ENCODE peak calls at places on chromosomes 5 and 9, in seven cellular contexts. C is GM12878, B is transverse colon, P is suprapubic skin, Q is sigmoid colon, N is H1, U is A549. Y is an unnamed sample.

GRCh38 chr9:136576269-136576626 is 30.4 kb upstream of the NOTCH1 start:
- DNase-seq in B (no peak), C (no peak), Q (peak; percentile 88), U (peak; percentile 66), P (no peak), N (no peak), Y (no peak)

GRCh38 chr9:33814816-33815215 is 2.1 kb upstream of the UBE2R2 start:
- DNase-seq in B (no peak), P (no peak), C (no peak), U (no peak), Q (no peak), N (no peak), Y (no peak)

GRCh38 chr5:14188778-14189177 is 45.6 kb downstream of the TRIO start:
- DNase-seq in Q (no peak), P (no peak), C (no peak), N (no peak), B (no peak), U (no peak), Y (no peak)

GRCh38 chr5:149959406-149960236 is 937 bp upstream of the SLC26A2 start:
- DNase-seq in N (peak; percentile 52), B (no peak), P (no peak), C (peak; percentile 43), U (peak; percentile 84), Q (no peak), Y (no peak)

GRCh38 chr9:4180907-4181605 is 118.8 kb downstream of the GLIS3 start:
- DNase-seq in C (no peak), N (no peak), U (no peak), P (no peak), B (no peak), Q (no peak), Y (no peak)

GRCh38 chr9:130042931-130043653 is at the start of gene FNBP1:
- DNase-seq in B (peak; percentile 84), U (peak; percentile 83), N (peak; percentile 85), P (peak; percentile 89), C (no peak), Q (peak; percentile 92), Y (peak; percentile 81)

GRCh38 chr5:141779642-141780041 is 97.6 kb upstream of the ARAP3 start:
- DNase-seq in Q (peak; percentile 76), C (no peak), P (no peak), U (no peak), N (no peak), B (no peak), Y (no peak)

GRCh38 chr9:114240647-114241558 is 82.0 kb upstream of the ORM1 start:
- DNase-seq in N (no peak), P (no peak), C (no peak), B (no peak), U (no peak), Q (no peak), Y (no peak)

GRCh38 chr9:126556560-126557250 is 57.0 kb upstream of the LMX1B start:
- DNase-seq in Q (no peak), N (no peak), B (no peak), P (no peak), U (no peak), C (no peak), Y (no peak)

GRCh38 chr5:150307617-150308426 is 5.1 kb upstream of the ARSI start:
- DNase-seq in P (no peak), N (no peak), C (no peak), U (no peak), Q (no peak), B (no peak), Y (no peak)

GRCh38 chr5:43432486-43433365 is 20.5 kb upstream of the CCL28 start:
- DNase-seq in N (no peak), B (peak; percentile 85), Q (no peak), U (peak; percentile 49), C (no peak), P (peak; percentile 82), Y (no peak)

GRCh38 chr5:135085133-135085935 is 51.3 kb upstream of the PITX1 start:
- DNase-seq in B (no peak), Q (peak; percentile 35), U (peak; percentile 46), P (peak; percentile 4), C (no peak), N (no peak), Y (no peak)

GRCh38 chr9:133735415-133735775 is 2.8 kb downstream of the SARDH start:
- DNase-seq in N (no peak), B (no peak), P (no peak), U (no peak), Q (peak; percentile 36), C (no peak), Y (no peak)

GRCh38 chr5:142542906-142543305 is 143.0 kb downstream of the FGF1 start:
- DNase-seq in C (no peak), P (no peak), N (no peak), U (no peak), Q (no peak), B (no peak), Y (no peak)

GRCh38 chr9:87766697-87767096 is 40.8 kb downstream of the CTSL start:
- DNase-seq in U (no peak), N (no peak), B (no peak), P (no peak), Q (no peak), C (no peak), Y (no peak)

GRCh38 chr9:89865981-89866380 is 261.2 kb downstream of the GADD45G start:
- DNase-seq in B (no peak), U (no peak), C (no peak), N (no peak), Q (no peak), P (no peak), Y (no peak)

GRCh38 chr9:75889577-75889976 is 896 bp upstream of the PCSK5 start:
- DNase-seq in P (no peak), N (no peak), C (no peak), Q (no peak), U (no peak), B (peak; percentile 51), Y (no peak)

GRCh38 chr5:108093186-108093585 is 288.7 kb downstream of the FBXL17 start:
- DNase-seq in Q (no peak), C (no peak), U (peak; percentile 18), B (no peak), N (no peak), P (no peak), Y (no peak)

GRCh38 chr9:129879103-129879699 is 43.9 kb downstream of the USP20 start:
- DNase-seq in U (no peak), P (no peak), B (no peak), N (no peak), Q (no peak), C (no peak), Y (no peak)

GRCh38 chr5:146516151-146516475 is at the start of gene GPR151:
- DNase-seq in N (no peak), U (no peak), B (no peak), Q (no peak), P (no peak), C (no peak), Y (no peak)

GRCh38 chr5:153658151-153658550 is 167.7 kb downstream of the GRIA1 start:
- DNase-seq in C (no peak), U (no peak), Q (no peak), N (no peak), P (no peak), B (no peak), Y (no peak)

GRCh38 chr5:90866915-90867715 is 308.5 kb downstream of the ADGRV1 start:
- DNase-seq in Q (no peak), N (no peak), P (no peak), B (no peak), U (no peak), C (no peak), Y (no peak)

GRCh38 chr5:73266925-73267775 is 94.2 kb downstream of the TMEM174 start:
- DNase-seq in N (no peak), P (no peak), U (no peak), B (no peak), C (no peak), Q (no peak), Y (no peak)

DNA sequence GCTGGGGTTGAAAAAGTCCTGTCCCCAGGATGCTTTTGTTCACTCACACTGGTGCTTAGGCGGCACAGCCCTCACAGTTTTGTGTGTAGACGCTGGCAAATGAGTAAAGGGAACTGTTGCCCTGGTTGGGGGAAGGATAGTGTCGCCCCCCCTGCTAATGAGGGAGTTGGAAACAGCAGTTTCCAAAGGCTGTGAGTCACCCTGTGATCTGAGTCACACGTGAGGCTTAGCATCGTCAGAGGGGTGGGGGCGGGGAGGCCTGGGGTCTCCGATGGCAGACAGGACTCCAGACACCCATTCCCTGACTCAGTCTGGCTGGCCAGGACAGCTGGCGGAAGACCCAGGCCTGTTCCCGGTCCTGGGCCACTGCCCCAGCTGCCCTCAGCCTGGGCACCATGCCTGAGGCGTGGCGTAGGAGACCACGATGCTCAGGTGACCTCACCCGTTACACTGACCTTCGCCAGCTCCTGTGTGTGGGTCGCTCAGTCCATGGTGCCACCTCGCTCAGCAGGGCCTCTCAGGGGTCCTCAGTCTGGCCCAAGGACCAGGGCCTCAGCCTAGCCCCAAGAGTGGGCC is 2.9 kb downstream of the DNAJB5 start:
- DNase-seq in P (peak; percentile 61), C (no peak), U (no peak), N (no peak), B (peak; percentile 26), Q (peak; percentile 86), Y (peak; percentile 36)
- TF ChIP-seq EP300 in P (no peak), C (no peak), U (no peak), N (no peak), B (no peak), Q (peak; percentile 52), Y (no peak)

GRCh38 chr5:78738693-78739300 is 90.2 kb upstream of the LHFPL2 start:
- DNase-seq in P (no peak), U (no peak), C (no peak), Q (no peak), N (no peak), B (peak; percentile 40), Y (no peak)
- TF ChIP-seq EP300 in P (no peak), U (no peak), C (no peak), Q (no peak), N (no peak), B (no peak), Y (no peak)

DNA sequence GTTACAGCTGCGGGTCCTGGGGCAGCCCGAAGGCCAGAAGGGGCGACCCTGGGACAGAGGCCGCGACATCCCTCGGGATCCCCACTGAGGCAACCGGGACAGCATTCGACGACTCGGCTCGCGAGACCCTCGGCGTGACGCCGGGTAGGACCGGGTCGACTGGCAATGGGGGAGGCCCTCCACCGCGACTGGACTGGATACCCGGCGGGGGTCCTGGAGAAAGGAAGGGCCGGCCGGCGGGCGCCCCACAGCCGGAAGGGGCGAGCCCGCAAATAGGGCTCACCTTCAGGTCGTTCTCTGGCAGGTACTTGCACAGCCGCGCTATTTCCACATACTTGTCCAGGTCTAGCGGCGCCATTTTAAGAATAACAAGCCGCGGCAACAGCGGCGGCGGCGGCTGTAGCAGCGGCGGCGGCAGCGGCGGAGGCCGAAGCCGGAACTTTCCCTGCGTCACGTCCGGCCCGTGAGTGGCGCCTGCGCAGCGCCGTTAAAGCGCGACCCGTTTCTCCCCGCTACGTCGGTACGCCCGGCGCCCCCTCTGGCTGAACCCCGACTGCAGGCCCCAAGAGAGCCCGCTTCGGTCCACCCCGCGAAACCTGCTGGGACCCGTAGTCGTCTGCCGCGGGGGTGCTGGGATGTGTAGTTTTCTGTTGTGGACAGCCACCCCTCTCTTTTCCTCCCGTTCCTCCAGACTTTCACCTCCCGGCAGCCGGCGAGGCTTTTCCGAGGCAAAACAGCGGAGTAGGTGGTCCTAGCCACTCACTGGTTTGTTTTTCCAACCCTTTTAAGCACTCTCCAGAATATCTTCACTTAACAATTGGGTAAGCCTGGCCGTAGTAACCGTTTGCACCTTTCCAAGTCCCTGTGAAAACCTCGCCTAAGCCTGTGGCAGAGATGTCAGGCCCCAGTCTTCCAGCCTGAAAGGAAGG is at the start of gene PPP6C:
- DNase-seq in U (peak; percentile 97), N (peak; percentile 97), C (peak; percentile 76), Q (peak; percentile 98), P (peak; percentile 98), B (peak; percentile 98), Y (peak; percentile 96)
- TF ChIP-seq EP300 in U (no peak), N (no peak), C (peak; percentile 39), Q (no peak), P (no peak), B (no peak), Y (no peak)

GRCh38 chr5:117336208-117336607 is 761.6 kb upstream of the SEMA6A start:
- DNase-seq in C (no peak), P (no peak), B (no peak), Q (no peak), U (no peak), N (no peak), Y (no peak)
- TF ChIP-seq EP300 in C (no peak), P (no peak), B (no peak), Q (no peak), U (no peak), N (no peak), Y (no peak)

Y was measured in ovary.